ENCODE peak calls at places on chromosomes 3 and 15, in nine cellular contexts. M is NCI-H1105 treated with DMSO at 0.1 percent for 48 hours; A is renal cortical epithelial cell; E is Ammon's horn; J is GM13976; W is CD8-positive, alpha-beta memory T cell; P is GM13977; X is ureter; L is A172. K is an unnamed sample.

GRCh38 chr15:53522878-53523455 is 236.5 kb downstream of the WDR72 start:
- DNase-seq in M (peak), A (peak), E (no peak), J (no peak), W (no peak), P (no peak), X (peak), L (no peak), K (peak)

GRCh38 chr3:46670891-46671427 is 22.5 kb downstream of the ALS2CL start:
- DNase-seq in M (no peak), A (no peak), E (no peak), J (no peak), W (no peak), P (no peak), X (no peak), L (no peak), K (no peak)

GRCh38 chr15:43514241-43515057 is 3.0 kb upstream of the MAP1A start:
- DNase-seq in M (no peak), A (no peak), E (peak), J (peak), W (peak), P (peak), X (peak), L (no peak), K (peak)

GRCh38 chr15:90001683-90002427 is 731 bp downstream of the ZNF710 start:
- DNase-seq in M (peak), A (no peak), E (peak), J (peak), W (peak), P (peak), X (peak), L (peak), K (peak)

GRCh38 chr3:24624938-24625681 is 130.5 kb upstream of the THRB start:
- DNase-seq in M (no peak), A (no peak), E (no peak), J (no peak), W (no peak), P (no peak), X (no peak), L (no peak), K (no peak)

GRCh38 chr3:134675726-134676252 is 25.0 kb upstream of the KY start:
- DNase-seq in M (peak), A (no peak), E (no peak), J (no peak), W (no peak), P (no peak), X (no peak), L (no peak), K (no peak)

GRCh38 chr3:188594137-188594536 is 440.2 kb downstream of the LPP start:
- DNase-seq in M (no peak), A (peak), E (peak), J (no peak), W (no peak), P (no peak), X (no peak), L (peak), K (no peak)

GRCh38 chr15:38251726-38252480 is 733 bp upstream of the SPRED1 start:
- DNase-seq in M (peak), A (peak), E (peak), J (peak), W (peak), P (peak), X (peak), L (peak), K (peak)

GRCh38 chr3:22156868-22157267 is 405.9 kb upstream of the ZNF385D start:
- DNase-seq in M (no peak), A (no peak), E (no peak), J (no peak), W (no peak), P (no peak), X (no peak), L (no peak), K (no peak)

GRCh38 chr15:49863431-49864205 is 242.8 kb downstream of the DTWD1 start:
- DNase-seq in M (no peak), A (peak), E (no peak), J (no peak), W (no peak), P (no peak), X (no peak), L (no peak), K (no peak)

GRCh38 chr15:88650556-88650955 is 11.7 kb downstream of the ISG20 start:
- DNase-seq in M (no peak), A (no peak), E (no peak), J (no peak), W (no peak), P (no peak), X (no peak), L (no peak), K (no peak)

GRCh38 chr15:94327356-94327936 is 96.1 kb downstream of the MCTP2 start:
- DNase-seq in M (peak), A (peak), E (peak), J (peak), W (no peak), P (peak), X (no peak), L (peak), K (peak)

GRCh38 chr3:50572158-50572557 is 2.8 kb downstream of the HEMK1 start:
- DNase-seq in M (peak), A (peak), E (peak), J (peak), W (peak), P (peak), X (peak), L (peak), K (peak)

GRCh38 chr3:90091557-90091956 is 984.1 kb downstream of the EPHA3 start:
- DNase-seq in M (peak), A (no peak), E (peak), J (no peak), W (no peak), P (no peak), X (no peak), L (no peak), K (peak)